ENCODE peak calls at places on chromosomes 2 and 18, in five cellular contexts. U is CD8-positive, alpha-beta memory T cell; W is kidney tubule cell; V is hypothalamus; M is NCI-H526. J is an unnamed sample.

GRCh38 chr2:139891636-139892035 is 1111.4 kb upstream of the NXPH2 start:
- DNase-seq in V (no peak), M (no peak), U (no peak), W (no peak), J (no peak)

GRCh38 chr2:7709907-7710306 is 792.7 kb downstream of the RNF144A start:
- DNase-seq in M (no peak), W (peak), V (no peak), U (no peak), J (no peak)

GRCh38 chr2:25043241-25043867 is 1.5 kb downstream of the EFR3B start:
- DNase-seq in V (no peak), M (no peak), W (peak), U (no peak), J (peak)

GRCh38 chr2:192286093-192286701 is 91.5 kb upstream of the TMEFF2 start:
- DNase-seq in U (no peak), M (peak), W (peak), V (no peak), J (peak)

GRCh38 chr2:161586517-161587167 is 37.6 kb upstream of the SLC4A10 start:
- DNase-seq in M (peak), U (no peak), W (peak), V (no peak), J (no peak)

GRCh38 chr2:181104512-181105121 is 124.2 kb downstream of the UBE2E3 start:
- DNase-seq in M (peak), V (no peak), W (peak), U (no peak), J (peak)

GRCh38 chr18:76923485-76924085 is 101.2 kb downstream of the ZNF236 start:
- DNase-seq in U (no peak), W (peak), M (peak), V (no peak), J (no peak)

GRCh38 chr18:55859116-55859515 is 271.1 kb upstream of the TCF4 start:
- DNase-seq in M (peak), V (no peak), U (no peak), W (no peak), J (no peak)

GRCh38 chr18:1047406-1047805 is 142.7 kb downstream of the ADCYAP1 start:
- DNase-seq in V (no peak), M (no peak), W (no peak), U (no peak), J (no peak)

GRCh38 chr18:41553716-41554115 is 401.3 kb upstream of the PIK3C3 start:
- DNase-seq in M (no peak), U (no peak), W (no peak), V (no peak), J (no peak)

GRCh38 chr2:106160786-106161261 is 33.3 kb downstream of the UXS1 start:
- DNase-seq in M (no peak), V (no peak), W (peak), U (peak), J (no peak)

GRCh38 chr2:108570416-108570815 is 36.1 kb downstream of the LIMS1 start:
- DNase-seq in W (peak), V (no peak), M (no peak), U (no peak), J (no peak)

GRCh38 chr2:134782792-134783191 is 55.6 kb upstream of the ACMSD start:
- DNase-seq in W (peak), M (no peak), U (no peak), V (no peak), J (no peak)

GRCh38 chr2:179177694-179178093 is 86.9 kb downstream of the SESTD1 start:
- DNase-seq in V (no peak), U (no peak), M (peak), W (no peak), J (no peak)

GRCh38 chr2:101820519-101820918 is 123.0 kb downstream of the MAP4K4 start:
- DNase-seq in W (peak), U (no peak), M (peak), V (no peak), J (peak)

GRCh38 chr2:176066645-176067586 is 16.8 kb downstream of the EVX2 start:
- DNase-seq in M (no peak), W (no peak), U (no peak), V (no peak), J (no peak)

GRCh38 chr2:204507636-204508035 is 37.6 kb upstream of the PARD3B start:
- DNase-seq in W (no peak), V (no peak), U (no peak), M (no peak), J (no peak)

GRCh38 chr2:106098081-106098480 is 96.0 kb downstream of the UXS1 start:
- DNase-seq in V (no peak), U (no peak), W (no peak), M (peak), J (no peak)

GRCh38 chr18:35969676-35970075 is 2.8 kb upstream of the RMP24 start:
- DNase-seq in U (no peak), W (no peak), V (no peak), M (no peak), J (no peak)

GRCh38 chr2:239026711-239027430 is 179.0 kb downstream of the TWIST2 start:
- DNase-seq in M (peak), U (no peak), V (no peak), W (no peak), J (no peak)

GRCh38 chr18:55839350-55839749 is 251.4 kb upstream of the TCF4 start:
- DNase-seq in M (no peak), V (no peak), U (no peak), W (peak), J (peak)

GRCh38 chr2:8121826-8122505 is 559.9 kb upstream of the ID2 start:
- DNase-seq in M (no peak), V (no peak), W (peak), U (no peak), J (no peak)

GRCh38 chr2:62956646-62957045 is 94.0 kb upstream of the OTX1 start:
- DNase-seq in W (no peak), U (no peak), M (no peak), V (no peak), J (no peak)

GRCh38 chr2:117958186-117958585 is 55.7 kb downstream of the CCDC93 start:
- DNase-seq in W (peak), V (no peak), U (no peak), M (no peak), J (peak)